ENCODE peak calls at places on chromosomes 6 and 20, in four cellular contexts. One of them, this sample, is unnamed.
A peak's percentile ranks its signal among the peaks of the same experiment; 100 is the strongest.

GRCh38 chr20:4607287-4607713 is 114.4 kb upstream of the PRND start:
- DNase-seq in hypothalamus: peak; percentile 16
- DNase-seq in right lobe of liver: no peak
- DNase-seq in Panc1: peak; percentile 55
- DNase-seq in this sample: peak; percentile 60

GRCh38 chr20:21048841-21049273 is 57.3 kb downstream of the LINC00237 start:
- DNase-seq in Panc1: no peak
- DNase-seq in hypothalamus: no peak
- DNase-seq in right lobe of liver: peak; percentile 52
- DNase-seq in this sample: peak; percentile 56

GRCh38 chr6:127349980-127350379 is 6.6 kb upstream of the ECHDC1 start:
- DNase-seq in right lobe of liver: no peak
- DNase-seq in hypothalamus: no peak
- DNase-seq in Panc1: no peak
- DNase-seq in this sample: no peak

GRCh38 chr6:113120577-113121285 is 736.4 kb upstream of the MARCKS start:
- DNase-seq in Panc1: no peak
- DNase-seq in right lobe of liver: no peak
- DNase-seq in hypothalamus: no peak
- DNase-seq in this sample: no peak

GRCh38 chr6:53734473-53735299 is 60.1 kb upstream of the LRRC1 start:
- DNase-seq in hypothalamus: no peak
- DNase-seq in right lobe of liver: peak; percentile 36
- DNase-seq in Panc1: peak; percentile 92
- DNase-seq in this sample: peak; percentile 14

GRCh38 chr6:135358251-135358821 is 139.2 kb downstream of the AHI1 start:
- DNase-seq in right lobe of liver: no peak
- DNase-seq in hypothalamus: no peak
- DNase-seq in Panc1: peak; percentile 45
- DNase-seq in this sample: no peak

GRCh38 chr6:90109141-90109540 is 187.5 kb downstream of the BACH2 start:
- DNase-seq in right lobe of liver: no peak
- DNase-seq in hypothalamus: no peak
- DNase-seq in Panc1: no peak
- DNase-seq in this sample: no peak

GRCh38 chr6:46734867-46735719 is at the start of gene PLA2G7:
- DNase-seq in hypothalamus: no peak
- DNase-seq in right lobe of liver: peak; percentile 41
- DNase-seq in Panc1: no peak
- DNase-seq in this sample: peak; percentile 59

GRCh38 chr6:170291271-170292110 is 613 bp upstream of the DLL1 start:
- DNase-seq in right lobe of liver: peak; percentile 84
- DNase-seq in hypothalamus: peak; percentile 78
- DNase-seq in Panc1: no peak
- DNase-seq in this sample: peak; percentile 89

GRCh38 chr6:40550096-40550731 is 37.0 kb downstream of the LRFN2 start:
- DNase-seq in hypothalamus: no peak
- DNase-seq in right lobe of liver: no peak
- DNase-seq in Panc1: peak; percentile 10
- DNase-seq in this sample: no peak

GRCh38 chr6:24378473-24379097 is 20.7 kb upstream of the DCDC2 start:
- DNase-seq in hypothalamus: no peak
- DNase-seq in right lobe of liver: no peak
- DNase-seq in Panc1: no peak
- DNase-seq in this sample: no peak

GRCh38 chr20:33554914-33555420 is 65.1 kb downstream of the CBFA2T2 start:
- DNase-seq in Panc1: peak; percentile 69
- DNase-seq in right lobe of liver: no peak
- DNase-seq in hypothalamus: no peak
- DNase-seq in this sample: no peak

GRCh38 chr20:47274449-47275108 is 81.9 kb downstream of the ZMYND8 start:
- DNase-seq in right lobe of liver: no peak
- DNase-seq in Panc1: peak; percentile 73
- DNase-seq in hypothalamus: no peak
- DNase-seq in this sample: no peak

GRCh38 chr6:20817806-20818320 is 283.6 kb downstream of the CDKAL1 start:
- DNase-seq in right lobe of liver: no peak
- DNase-seq in Panc1: no peak
- DNase-seq in hypothalamus: no peak
- DNase-seq in this sample: no peak

GRCh38 chr6:152458648-152459047 is 178.5 kb downstream of the SYNE1 start:
- DNase-seq in hypothalamus: no peak
- DNase-seq in Panc1: no peak
- DNase-seq in right lobe of liver: no peak
- DNase-seq in this sample: no peak

GRCh38 chr20:59604770-59605665 is 678 bp downstream of the PHACTR3 start:
- DNase-seq in hypothalamus: no peak
- DNase-seq in Panc1: no peak
- DNase-seq in right lobe of liver: no peak
- DNase-seq in this sample: peak; percentile 63

GRCh38 chr20:33862709-33863403 is 51.7 kb downstream of the CHMP4B start:
- DNase-seq in Panc1: no peak
- DNase-seq in hypothalamus: no peak
- DNase-seq in right lobe of liver: peak; percentile 39
- DNase-seq in this sample: peak; percentile 71

GRCh38 chr6:81465859-81466258 is 286.6 kb downstream of the TENT5A start:
- DNase-seq in right lobe of liver: no peak
- DNase-seq in hypothalamus: no peak
- DNase-seq in Panc1: no peak
- DNase-seq in this sample: no peak

GRCh38 chr6:168041928-168042327 is 37.1 kb downstream of the FRMD1 start:
- DNase-seq in Panc1: no peak
- DNase-seq in hypothalamus: no peak
- DNase-seq in right lobe of liver: peak; percentile 12
- DNase-seq in this sample: no peak

GRCh38 chr6:88823998-88824397 is 139.4 kb downstream of the RNGTT start:
- DNase-seq in hypothalamus: no peak
- DNase-seq in Panc1: peak; percentile 33
- DNase-seq in right lobe of liver: no peak
- DNase-seq in this sample: no peak

GRCh38 chr20:35490736-35491181 is 35.4 kb downstream of the CEP250 start:
- DNase-seq in hypothalamus: no peak
- DNase-seq in Panc1: no peak
- DNase-seq in right lobe of liver: no peak
- DNase-seq in this sample: no peak